ENCODE peak calls at places on chromosomes 1 and 21, in five cellular contexts. One of them, this sample, is unnamed.

GRCh38 chr1:33342041-33342723 is 21.3 kb upstream of the A3GALT2 start:
- DNase-seq in Peyer's patch: no peak
- DNase-seq in cardiac fibroblast: peak; percentile 98
- DNase-seq in DND-41: no peak
- DNase-seq in neural progenitor cell: peak; percentile 90
- DNase-seq in this sample: no peak

GRCh38 chr1:98949166-98949565 is 55.5 kb downstream of the PLPPR5 start:
- DNase-seq in cardiac fibroblast: no peak
- DNase-seq in neural progenitor cell: no peak
- DNase-seq in Peyer's patch: no peak
- DNase-seq in DND-41: no peak
- DNase-seq in this sample: no peak

GRCh38 chr1:156359973-156360372 is 9.0 kb upstream of the RHBG start:
- DNase-seq in neural progenitor cell: peak; percentile 64
- DNase-seq in cardiac fibroblast: peak; percentile 38
- DNase-seq in Peyer's patch: no peak
- DNase-seq in DND-41: no peak
- DNase-seq in this sample: no peak

GRCh38 chr1:172143384-172144025 is 277.0 kb upstream of the C1orf105 start:
- DNase-seq in cardiac fibroblast: peak; percentile 94
- DNase-seq in Peyer's patch: no peak
- DNase-seq in neural progenitor cell: no peak
- DNase-seq in DND-41: no peak
- DNase-seq in this sample: no peak

GRCh38 chr21:44086636-44087425 is 20.4 kb upstream of the PWP2 start:
- DNase-seq in neural progenitor cell: no peak
- DNase-seq in Peyer's patch: peak; percentile 14
- DNase-seq in cardiac fibroblast: no peak
- DNase-seq in DND-41: no peak
- DNase-seq in this sample: no peak

GRCh38 chr21:26686278-26686677 is 113.2 kb upstream of the CYYR1 start:
- DNase-seq in cardiac fibroblast: peak; percentile 1
- DNase-seq in DND-41: peak; percentile 56
- DNase-seq in neural progenitor cell: no peak
- DNase-seq in Peyer's patch: peak; percentile 18
- DNase-seq in this sample: peak; percentile 61

GRCh38 chr1:1550591-1551432 is 10.4 kb upstream of the TMEM240 start:
- DNase-seq in DND-41: no peak
- DNase-seq in Peyer's patch: no peak
- DNase-seq in neural progenitor cell: peak; percentile 28
- DNase-seq in cardiac fibroblast: peak; percentile 56
- DNase-seq in this sample: no peak

GRCh38 chr1:157968503-157968902 is 24.9 kb upstream of the KIRREL1 start:
- DNase-seq in DND-41: no peak
- DNase-seq in cardiac fibroblast: peak; percentile 77
- DNase-seq in neural progenitor cell: no peak
- DNase-seq in Peyer's patch: no peak
- DNase-seq in this sample: no peak

GRCh38 chr1:77219166-77219887 is at the start of gene PIGK:
- DNase-seq in DND-41: peak; percentile 88
- DNase-seq in Peyer's patch: peak; percentile 80
- DNase-seq in cardiac fibroblast: peak; percentile 90
- DNase-seq in neural progenitor cell: peak; percentile 95
- DNase-seq in this sample: peak; percentile 83

GRCh38 chr1:32992489-32993214 is 28.0 kb upstream of the RNF19B start:
- DNase-seq in DND-41: peak; percentile 50
- DNase-seq in neural progenitor cell: peak; percentile 72
- DNase-seq in Peyer's patch: peak; percentile 82
- DNase-seq in cardiac fibroblast: peak; percentile 96
- DNase-seq in this sample: peak; percentile 36

GRCh38 chr21:40029888-40030287 is 162.7 kb downstream of the PCP4 start:
- DNase-seq in Peyer's patch: no peak
- DNase-seq in DND-41: no peak
- DNase-seq in cardiac fibroblast: no peak
- DNase-seq in neural progenitor cell: no peak
- DNase-seq in this sample: no peak

GRCh38 chr1:169321539-169321938 is 46.1 kb downstream of the NME7 start:
- DNase-seq in DND-41: no peak
- DNase-seq in Peyer's patch: no peak
- DNase-seq in neural progenitor cell: no peak
- DNase-seq in cardiac fibroblast: peak; percentile 39
- DNase-seq in this sample: no peak

GRCh38 chr1:24898152-24898908 is 31.7 kb downstream of the RUNX3 start:
- DNase-seq in neural progenitor cell: peak; percentile 67
- DNase-seq in DND-41: peak; percentile 31
- DNase-seq in Peyer's patch: peak; percentile 39
- DNase-seq in cardiac fibroblast: peak; percentile 48
- DNase-seq in this sample: no peak

GRCh38 chr1:30029677-30030076 is 693.7 kb downstream of the MATN1 start:
- DNase-seq in Peyer's patch: no peak
- DNase-seq in neural progenitor cell: no peak
- DNase-seq in cardiac fibroblast: no peak
- DNase-seq in DND-41: no peak
- DNase-seq in this sample: no peak

GRCh38 chr1:39080884-39081265 is 54.7 kb downstream of the NDUFS5 start:
- DNase-seq in cardiac fibroblast: no peak
- DNase-seq in neural progenitor cell: peak; percentile 93
- DNase-seq in DND-41: no peak
- DNase-seq in Peyer's patch: no peak
- DNase-seq in this sample: no peak
- H3K4me3 ChIP-seq in cardiac fibroblast: peak overlapping the region; percentile 42
- H3K4me3 ChIP-seq in neural progenitor cell: peak overlapping the region; percentile 96
- H3K4me3 ChIP-seq in DND-41: no peak overlapping the region
- H3K4me3 ChIP-seq in Peyer's patch: peak overlapping the region; percentile 63
- H3K4me3 ChIP-seq in this sample: no peak overlapping the region

GRCh38 chr1:214958491-214958890 is 124.0 kb upstream of the KCNK2 start:
- DNase-seq in Peyer's patch: no peak
- DNase-seq in neural progenitor cell: no peak
- DNase-seq in DND-41: no peak
- DNase-seq in cardiac fibroblast: no peak
- DNase-seq in this sample: no peak

GRCh38 chr1:214952648-214953047 is 129.9 kb upstream of the KCNK2 start:
- DNase-seq in cardiac fibroblast: no peak
- DNase-seq in Peyer's patch: no peak
- DNase-seq in neural progenitor cell: peak; percentile 57
- DNase-seq in DND-41: no peak
- DNase-seq in this sample: no peak

DNA sequence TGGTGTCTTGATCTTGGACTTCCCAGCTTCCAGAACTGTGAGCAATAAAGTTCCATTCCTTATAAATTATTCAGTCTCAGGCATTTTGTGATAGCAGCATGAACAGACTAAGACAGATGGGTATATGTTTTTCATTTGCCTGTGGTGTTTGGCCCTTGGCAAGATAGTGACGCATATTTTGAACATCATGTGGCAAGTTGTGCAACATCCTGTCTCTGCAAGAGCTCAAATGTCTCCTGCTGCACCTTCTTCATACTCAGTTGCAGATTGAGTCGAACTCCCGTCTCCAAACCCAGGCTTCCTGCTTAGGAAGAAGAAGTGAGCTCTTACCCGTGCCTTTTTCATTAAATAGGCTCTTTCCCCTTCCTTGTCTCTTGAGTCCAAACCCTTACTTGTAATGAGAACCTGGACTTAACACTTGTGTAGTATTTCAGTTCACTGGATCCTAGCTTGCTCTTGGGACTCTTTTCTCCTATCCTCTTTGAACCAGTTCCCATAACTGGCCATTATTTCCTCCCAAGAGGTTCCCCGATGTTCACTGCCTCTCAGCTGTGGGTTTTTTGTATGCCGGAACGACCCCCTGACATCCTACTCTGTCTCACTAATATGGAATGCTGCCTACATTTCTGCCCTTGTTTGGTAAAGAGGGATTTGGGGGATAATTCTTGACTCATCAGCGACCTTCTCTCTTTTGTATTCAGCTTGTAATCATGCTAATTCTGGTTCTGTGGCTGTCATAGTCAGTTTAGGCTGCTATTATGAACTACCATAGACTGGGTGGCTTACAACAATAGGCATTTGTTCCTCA is 125.0 kb upstream of the KCNK2 start:
- DNase-seq in cardiac fibroblast: peak; percentile 97
- DNase-seq in neural progenitor cell: no peak
- DNase-seq in DND-41: no peak
- DNase-seq in Peyer's patch: no peak
- DNase-seq in this sample: peak; percentile 14
- H3K4me3 ChIP-seq in cardiac fibroblast: no peak overlapping the region
- H3K4me3 ChIP-seq in neural progenitor cell: no peak overlapping the region
- H3K4me3 ChIP-seq in DND-41: no peak overlapping the region
- H3K4me3 ChIP-seq in Peyer's patch: no peak overlapping the region
- H3K4me3 ChIP-seq in this sample: no peak overlapping the region

GRCh38 chr1:101995984-101996731 is 568 bp downstream of the OLFM3 start:
- DNase-seq in cardiac fibroblast: no peak
- DNase-seq in neural progenitor cell: peak; percentile 40
- DNase-seq in DND-41: no peak
- DNase-seq in Peyer's patch: no peak
- DNase-seq in this sample: no peak
- H3K4me3 ChIP-seq in cardiac fibroblast: no peak overlapping the region
- H3K4me3 ChIP-seq in neural progenitor cell: peak overlapping the region; percentile 66
- H3K4me3 ChIP-seq in DND-41: no peak overlapping the region
- H3K4me3 ChIP-seq in Peyer's patch: no peak overlapping the region
- H3K4me3 ChIP-seq in this sample: no peak overlapping the region

GRCh38 chr1:206001476-206001888 is 1.7 kb downstream of the RAB7B start:
- DNase-seq in neural progenitor cell: no peak
- DNase-seq in DND-41: no peak
- DNase-seq in Peyer's patch: no peak
- DNase-seq in cardiac fibroblast: peak; percentile 90
- DNase-seq in this sample: no peak

GRCh38 chr1:206002160-206002559 is 1.0 kb downstream of the RAB7B start:
- DNase-seq in Peyer's patch: no peak
- DNase-seq in DND-41: no peak
- DNase-seq in cardiac fibroblast: no peak
- DNase-seq in neural progenitor cell: no peak
- DNase-seq in this sample: no peak

GRCh38 chr1:206004821-206005220 is 1.6 kb upstream of the RAB7B start:
- DNase-seq in neural progenitor cell: no peak
- DNase-seq in cardiac fibroblast: no peak
- DNase-seq in DND-41: no peak
- DNase-seq in Peyer's patch: no peak
- DNase-seq in this sample: no peak

GRCh38 chr1:206004269-206004800 is 1.1 kb upstream of the RAB7B start:
- DNase-seq in DND-41: no peak
- DNase-seq in Peyer's patch: no peak
- DNase-seq in neural progenitor cell: no peak
- DNase-seq in cardiac fibroblast: no peak
- DNase-seq in this sample: no peak

DNA sequence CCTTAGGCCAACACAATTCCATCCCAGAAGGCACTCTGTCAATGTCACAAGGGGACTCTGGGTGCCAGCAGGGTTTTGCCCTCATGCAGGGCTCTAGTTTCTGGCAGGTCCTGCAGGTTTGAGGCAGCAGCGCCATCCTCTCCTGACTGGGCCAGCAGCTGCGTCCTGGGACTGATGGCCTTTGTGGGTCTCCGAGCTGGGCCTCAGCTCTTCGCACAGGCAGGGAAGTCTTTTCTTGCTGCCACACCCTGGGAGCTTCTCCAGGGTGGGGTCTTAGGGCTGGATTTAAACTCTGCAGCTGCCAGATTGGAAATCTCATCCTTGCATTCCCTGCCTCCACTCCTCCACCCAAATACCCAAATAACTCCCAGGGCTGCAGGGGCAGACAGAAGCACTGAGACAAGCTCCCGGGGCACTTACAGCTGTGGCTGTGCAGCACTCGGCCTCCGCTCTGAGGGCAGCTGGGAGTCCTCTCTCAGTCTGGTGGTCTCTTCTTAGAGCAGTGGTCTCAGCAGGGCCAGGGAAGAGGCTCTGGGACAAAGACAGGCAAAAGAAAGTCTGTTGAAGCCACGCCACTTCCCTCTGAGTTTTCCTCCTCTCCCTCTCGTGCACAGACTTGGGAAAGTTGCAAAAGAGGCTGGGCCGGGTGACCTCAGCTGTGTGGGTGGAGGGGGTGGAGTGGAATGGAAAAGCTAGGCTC is at the start of gene RAB7B:
- DNase-seq in DND-41: no peak
- DNase-seq in cardiac fibroblast: peak; percentile 76
- DNase-seq in neural progenitor cell: no peak
- DNase-seq in Peyer's patch: no peak
- DNase-seq in this sample: no peak
- H3K4me3 ChIP-seq in DND-41: no peak within 1 kb of the TSS
- H3K4me3 ChIP-seq in cardiac fibroblast: peak within 1 kb of the TSS; percentile 11
- H3K4me3 ChIP-seq in neural progenitor cell: no peak within 1 kb of the TSS
- H3K4me3 ChIP-seq in Peyer's patch: peak within 1 kb of the TSS; percentile 8
- H3K4me3 ChIP-seq in this sample: no peak within 1 kb of the TSS

DNA sequence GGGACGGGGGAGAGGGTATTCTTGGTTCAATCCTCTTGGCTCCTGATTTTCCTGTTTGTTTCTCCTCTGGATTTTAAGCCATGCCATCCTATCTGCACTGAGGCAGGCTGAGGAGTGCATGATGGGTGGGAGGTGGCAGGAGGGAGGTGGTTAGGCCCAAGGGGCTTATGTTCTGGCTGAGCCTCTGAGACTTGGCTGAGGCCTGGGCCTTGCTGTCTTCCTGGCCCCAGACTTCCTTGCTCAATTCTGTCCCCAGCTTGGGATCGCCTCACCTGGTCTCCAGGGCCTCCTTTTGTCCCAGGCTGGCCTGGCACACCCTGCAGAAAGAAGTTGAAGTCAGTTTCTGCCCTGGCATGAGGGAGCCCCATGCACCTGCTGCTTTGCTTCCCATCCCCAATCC is 11.2 kb downstream of the COL9A2 start:
- DNase-seq in cardiac fibroblast: no peak
- DNase-seq in DND-41: no peak
- DNase-seq in neural progenitor cell: no peak
- DNase-seq in Peyer's patch: no peak
- DNase-seq in this sample: no peak
- H3K4me3 ChIP-seq in cardiac fibroblast: no peak overlapping the region
- H3K4me3 ChIP-seq in DND-41: no peak overlapping the region
- H3K4me3 ChIP-seq in neural progenitor cell: no peak overlapping the region
- H3K4me3 ChIP-seq in Peyer's patch: no peak overlapping the region
- H3K4me3 ChIP-seq in this sample: no peak overlapping the region

DNA sequence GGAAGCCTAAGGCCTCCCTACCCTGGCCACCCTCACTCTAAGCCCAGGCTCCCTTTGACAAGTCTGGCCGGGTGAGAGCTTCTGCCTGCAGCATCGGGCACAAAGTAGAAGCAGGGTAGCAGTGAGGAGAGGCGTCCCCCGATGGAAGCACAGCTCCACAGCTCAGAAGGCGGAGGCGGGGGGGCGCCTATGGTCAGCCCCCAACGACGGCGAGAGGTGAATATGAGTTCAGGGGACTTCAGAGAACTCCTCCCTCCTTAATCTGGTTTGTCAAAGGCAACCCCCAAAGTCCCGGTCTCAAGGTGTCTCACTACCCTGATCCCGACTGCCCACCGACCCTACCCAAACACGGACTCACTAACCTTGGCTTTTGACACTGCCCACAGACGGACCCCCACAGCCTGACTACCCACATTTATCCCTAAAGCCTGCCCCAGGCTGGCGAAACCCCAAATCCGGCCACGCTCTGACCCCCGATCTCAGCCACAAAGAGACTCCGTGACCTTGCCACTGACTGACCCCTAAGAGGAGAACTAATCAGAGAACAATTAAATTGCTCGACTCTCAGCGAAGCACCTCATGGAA is 5.3 kb downstream of the ID3 start:
- DNase-seq in Peyer's patch: no peak
- DNase-seq in DND-41: peak; percentile 15
- DNase-seq in cardiac fibroblast: no peak
- DNase-seq in neural progenitor cell: peak; percentile 46
- DNase-seq in this sample: no peak
- H3K4me3 ChIP-seq in Peyer's patch: peak overlapping the region; percentile 86
- H3K4me3 ChIP-seq in DND-41: no peak overlapping the region
- H3K4me3 ChIP-seq in cardiac fibroblast: no peak overlapping the region
- H3K4me3 ChIP-seq in neural progenitor cell: peak overlapping the region; percentile 91
- H3K4me3 ChIP-seq in this sample: peak overlapping the region; percentile 69

This sample was measured in Jurkat, Clone E6-1.